ENCODE peak calls at places on chromosome 20, in four cellular contexts. One of them, this sample, is unnamed.

GRCh38 chr20:6122111-6122872 is 538 bp downstream of the FERMT1 start:
- DNase-seq in GM23248: peak; percentile 46
- DNase-seq in A673: no peak
- DNase-seq in fibroblast of lung: peak; percentile 56
- DNase-seq in this sample: peak; percentile 18

GRCh38 chr20:47298624-47299023 is 57.9 kb downstream of the ZMYND8 start:
- DNase-seq in GM23248: no peak
- DNase-seq in fibroblast of lung: no peak
- DNase-seq in A673: no peak
- DNase-seq in this sample: no peak

GRCh38 chr20:63132715-63133471 is 83.0 kb downstream of the YTHDF1 start:
- DNase-seq in fibroblast of lung: no peak
- DNase-seq in A673: no peak
- DNase-seq in GM23248: no peak
- DNase-seq in this sample: no peak

GRCh38 chr20:32333988-32334885 is 23.9 kb upstream of the ASXL1 start:
- DNase-seq in fibroblast of lung: peak; percentile 8
- DNase-seq in A673: no peak
- DNase-seq in GM23248: no peak
- DNase-seq in this sample: peak; percentile 65

GRCh38 chr20:3168079-3168828 is 5.1 kb downstream of the LZTS3 start:
- DNase-seq in A673: no peak
- DNase-seq in fibroblast of lung: no peak
- DNase-seq in GM23248: no peak
- DNase-seq in this sample: no peak

GRCh38 chr20:31693987-31694661 is 28.5 kb downstream of the BCL2L1 start:
- DNase-seq in A673: peak; percentile 49
- DNase-seq in fibroblast of lung: no peak
- DNase-seq in GM23248: no peak
- DNase-seq in this sample: no peak

GRCh38 chr20:60695223-60695622 is 556.8 kb upstream of the CDH4 start:
- DNase-seq in fibroblast of lung: peak; percentile 97
- DNase-seq in GM23248: peak; percentile 94
- DNase-seq in A673: no peak
- DNase-seq in this sample: peak; percentile 98

GRCh38 chr20:3203315-3204123 is 963 bp downstream of the DDRGK1 start:
- DNase-seq in fibroblast of lung: peak; percentile 39
- DNase-seq in GM23248: peak; percentile 71
- DNase-seq in A673: peak; percentile 39
- DNase-seq in this sample: peak; percentile 25

GRCh38 chr20:51425347-51426106 is 117.0 kb downstream of the NFATC2 start:
- DNase-seq in fibroblast of lung: no peak
- DNase-seq in A673: no peak
- DNase-seq in GM23248: no peak
- DNase-seq in this sample: no peak

GRCh38 chr20:37511605-37512275 is 9.3 kb upstream of the NNAT start:
- DNase-seq in GM23248: peak; percentile 87
- DNase-seq in A673: no peak
- DNase-seq in fibroblast of lung: peak; percentile 76
- DNase-seq in this sample: peak; percentile 79

GRCh38 chr20:35462351-35462750 is 7.0 kb downstream of the CEP250 start:
- DNase-seq in fibroblast of lung: no peak
- DNase-seq in A673: no peak
- DNase-seq in GM23248: no peak
- DNase-seq in this sample: no peak

GRCh38 chr20:2750343-2751251 is 49.8 kb downstream of the CPXM1 start:
- DNase-seq in fibroblast of lung: peak; percentile 6
- DNase-seq in A673: peak; percentile 38
- DNase-seq in GM23248: peak; percentile 76
- DNase-seq in this sample: peak; percentile 59

GRCh38 chr20:32050851-32051556 is 1.0 kb upstream of the HCK start:
- DNase-seq in A673: no peak
- DNase-seq in GM23248: no peak
- DNase-seq in fibroblast of lung: no peak
- DNase-seq in this sample: no peak

GRCh38 chr20:58481541-58482021 is 33.6 kb downstream of the APCDD1L start:
- DNase-seq in GM23248: peak; percentile 63
- DNase-seq in A673: peak; percentile 61
- DNase-seq in fibroblast of lung: no peak
- DNase-seq in this sample: peak; percentile 41

GRCh38 chr20:43915209-43916072 is 789 bp downstream of the TOX2 start:
- DNase-seq in GM23248: peak; percentile 63
- DNase-seq in A673: no peak
- DNase-seq in fibroblast of lung: peak; percentile 53
- DNase-seq in this sample: peak; percentile 14

GRCh38 chr20:43507150-43508080 is at the start of gene L3MBTL1:
- DNase-seq in GM23248: peak; percentile 49
- DNase-seq in A673: peak; percentile 35
- DNase-seq in fibroblast of lung: peak; percentile 36
- DNase-seq in this sample: peak; percentile 23

GRCh38 chr20:50546729-50547314 is 36.6 kb downstream of the PTPN1 start:
- DNase-seq in GM23248: peak; percentile 32
- DNase-seq in A673: no peak
- DNase-seq in fibroblast of lung: no peak
- DNase-seq in this sample: no peak

GRCh38 chr20:17421493-17421892 is 109.7 kb downstream of the BFSP1 start:
- DNase-seq in GM23248: no peak
- DNase-seq in A673: no peak
- DNase-seq in fibroblast of lung: no peak
- DNase-seq in this sample: no peak

GRCh38 chr20:58660855-58661254 is 9.8 kb downstream of the STX16 start:
- DNase-seq in fibroblast of lung: no peak
- DNase-seq in GM23248: no peak
- DNase-seq in A673: no peak
- DNase-seq in this sample: no peak

GRCh38 chr20:52201395-52201794 is 9.8 kb upstream of the ZFP64 start:
- DNase-seq in GM23248: no peak
- DNase-seq in A673: no peak
- DNase-seq in fibroblast of lung: no peak
- DNase-seq in this sample: no peak

GRCh38 chr20:15913661-15914060 is 659.6 kb downstream of the KIF16B start:
- DNase-seq in GM23248: no peak
- DNase-seq in A673: no peak
- DNase-seq in fibroblast of lung: no peak
- DNase-seq in this sample: no peak

GRCh38 chr20:58705525-58705924 is 12.9 kb downstream of the NPEPL1 start:
- DNase-seq in GM23248: no peak
- DNase-seq in fibroblast of lung: no peak
- DNase-seq in A673: no peak
- DNase-seq in this sample: no peak

GRCh38 chr20:47489448-47489872 is 12.2 kb upstream of the NCOA3 start:
- DNase-seq in A673: no peak
- DNase-seq in fibroblast of lung: no peak
- DNase-seq in GM23248: no peak
- DNase-seq in this sample: no peak

GRCh38 chr20:3927486-3928291 is 38.5 kb downstream of the PANK2 start:
- DNase-seq in A673: no peak
- DNase-seq in fibroblast of lung: no peak
- DNase-seq in GM23248: peak; percentile 69
- DNase-seq in this sample: peak; percentile 71

GRCh38 chr20:40639132-40639531 is 49.9 kb downstream of the MAFB start:
- DNase-seq in A673: no peak
- DNase-seq in fibroblast of lung: no peak
- DNase-seq in GM23248: no peak
- DNase-seq in this sample: no peak

GRCh38 chr20:61289166-61289565 is 37.1 kb downstream of the CDH4 start:
- DNase-seq in A673: no peak
- DNase-seq in fibroblast of lung: no peak
- DNase-seq in GM23248: no peak
- DNase-seq in this sample: no peak

GRCh38 chr20:63087872-63088680 is 81.3 kb upstream of the BHLHE23 start:
- DNase-seq in GM23248: no peak
- DNase-seq in A673: no peak
- DNase-seq in fibroblast of lung: no peak
- DNase-seq in this sample: no peak

GRCh38 chr20:13028673-13029072 is 19.9 kb downstream of the SPTLC3 start:
- DNase-seq in A673: no peak
- DNase-seq in fibroblast of lung: peak; percentile 32
- DNase-seq in GM23248: no peak
- DNase-seq in this sample: no peak

GRCh38 chr20:61951695-61952533 is 113.8 kb downstream of the TAF4 start:
- DNase-seq in A673: peak; percentile 24
- DNase-seq in GM23248: peak; percentile 17
- DNase-seq in fibroblast of lung: peak; percentile 30
- DNase-seq in this sample: peak; percentile 20

GRCh38 chr20:12049125-12049524 is 131.4 kb downstream of the BTBD3 start:
- DNase-seq in fibroblast of lung: peak; percentile 74
- DNase-seq in GM23248: peak; percentile 12
- DNase-seq in A673: no peak
- DNase-seq in this sample: peak; percentile 77

GRCh38 chr20:59268827-59269226 is 31.6 kb upstream of the EDN3 start:
- DNase-seq in fibroblast of lung: no peak
- DNase-seq in GM23248: no peak
- DNase-seq in A673: no peak
- DNase-seq in this sample: no peak

GRCh38 chr20:3158968-3159431 is 665 bp downstream of the FASTKD5 start:
- DNase-seq in fibroblast of lung: peak; percentile 42
- DNase-seq in A673: peak; percentile 26
- DNase-seq in GM23248: peak; percentile 57
- DNase-seq in this sample: peak; percentile 17

GRCh38 chr20:50850721-50851286 is 55.9 kb downstream of the BCAS4 start:
- DNase-seq in A673: no peak
- DNase-seq in GM23248: no peak
- DNase-seq in fibroblast of lung: no peak
- DNase-seq in this sample: no peak

GRCh38 chr20:49316704-49317103 is 38.8 kb upstream of the ZNFX1 start:
- DNase-seq in GM23248: no peak
- DNase-seq in fibroblast of lung: no peak
- DNase-seq in A673: no peak
- DNase-seq in this sample: no peak

GRCh38 chr20:49320460-49320859 is 42.6 kb upstream of the ZNFX1 start:
- DNase-seq in GM23248: peak; percentile 74
- DNase-seq in fibroblast of lung: peak; percentile 49
- DNase-seq in A673: peak; percentile 57
- DNase-seq in this sample: peak; percentile 46

GRCh38 chr20:49319204-49319809 is 41.5 kb upstream of the ZNFX1 start:
- DNase-seq in GM23248: no peak
- DNase-seq in fibroblast of lung: no peak
- DNase-seq in A673: no peak
- DNase-seq in this sample: no peak

GRCh38 chr20:49318091-49318429 is 40.2 kb upstream of the ZNFX1 start:
- DNase-seq in fibroblast of lung: no peak
- DNase-seq in A673: no peak
- DNase-seq in GM23248: no peak
- DNase-seq in this sample: no peak

GRCh38 chr20:49318430-49319203 is 40.8 kb upstream of the ZNFX1 start:
- DNase-seq in GM23248: peak; percentile 23
- DNase-seq in A673: no peak
- DNase-seq in fibroblast of lung: no peak
- DNase-seq in this sample: no peak
- H3K4me3 ChIP-seq in GM23248: peak overlapping the region; percentile 40
- H3K4me3 ChIP-seq in A673: no peak overlapping the region
- H3K4me3 ChIP-seq in fibroblast of lung: no peak overlapping the region
- H3K4me3 ChIP-seq in this sample: no peak overlapping the region

GRCh38 chr20:57432874-57433491 is 41.8 kb downstream of the RBM38 start:
- DNase-seq in A673: no peak
- DNase-seq in fibroblast of lung: peak; percentile 12
- DNase-seq in GM23248: peak; percentile 46
- DNase-seq in this sample: no peak

GRCh38 chr20:57434390-57434700 is 43.1 kb downstream of the RBM38 start:
- DNase-seq in A673: no peak
- DNase-seq in fibroblast of lung: no peak
- DNase-seq in GM23248: no peak
- DNase-seq in this sample: no peak

GRCh38 chr20:57433658-57434389 is 42.6 kb downstream of the RBM38 start:
- DNase-seq in GM23248: no peak
- DNase-seq in A673: no peak
- DNase-seq in fibroblast of lung: no peak
- DNase-seq in this sample: no peak

GRCh38 chr20:57431539-57431835 is 40.3 kb downstream of the RBM38 start:
- DNase-seq in fibroblast of lung: no peak
- DNase-seq in GM23248: no peak
- DNase-seq in A673: no peak
- DNase-seq in this sample: no peak

GRCh38 chr20:57432480-57432873 is 41.3 kb downstream of the RBM38 start:
- DNase-seq in GM23248: no peak
- DNase-seq in A673: no peak
- DNase-seq in fibroblast of lung: no peak
- DNase-seq in this sample: no peak
- H3K4me3 ChIP-seq in GM23248: no peak overlapping the region
- H3K4me3 ChIP-seq in A673: no peak overlapping the region
- H3K4me3 ChIP-seq in fibroblast of lung: no peak overlapping the region
- H3K4me3 ChIP-seq in this sample: no peak overlapping the region

GRCh38 chr20:46028772-46029371 is at the start of gene SLC12A5:
- DNase-seq in fibroblast of lung: no peak
- DNase-seq in A673: no peak
- DNase-seq in GM23248: no peak
- DNase-seq in this sample: no peak

GRCh38 chr20:46030290-46031013 is 1.4 kb downstream of the SLC12A5 start:
- DNase-seq in GM23248: no peak
- DNase-seq in A673: no peak
- DNase-seq in fibroblast of lung: no peak
- DNase-seq in this sample: no peak

GRCh38 chr20:46031014-46031569 is 2.1 kb downstream of the SLC12A5 start:
- DNase-seq in GM23248: no peak
- DNase-seq in fibroblast of lung: no peak
- DNase-seq in A673: no peak
- DNase-seq in this sample: no peak

GRCh38 chr20:46034039-46034438 is 5.0 kb downstream of the SLC12A5 start:
- DNase-seq in A673: no peak
- DNase-seq in GM23248: no peak
- DNase-seq in fibroblast of lung: no peak
- DNase-seq in this sample: peak; percentile 29

DNA sequence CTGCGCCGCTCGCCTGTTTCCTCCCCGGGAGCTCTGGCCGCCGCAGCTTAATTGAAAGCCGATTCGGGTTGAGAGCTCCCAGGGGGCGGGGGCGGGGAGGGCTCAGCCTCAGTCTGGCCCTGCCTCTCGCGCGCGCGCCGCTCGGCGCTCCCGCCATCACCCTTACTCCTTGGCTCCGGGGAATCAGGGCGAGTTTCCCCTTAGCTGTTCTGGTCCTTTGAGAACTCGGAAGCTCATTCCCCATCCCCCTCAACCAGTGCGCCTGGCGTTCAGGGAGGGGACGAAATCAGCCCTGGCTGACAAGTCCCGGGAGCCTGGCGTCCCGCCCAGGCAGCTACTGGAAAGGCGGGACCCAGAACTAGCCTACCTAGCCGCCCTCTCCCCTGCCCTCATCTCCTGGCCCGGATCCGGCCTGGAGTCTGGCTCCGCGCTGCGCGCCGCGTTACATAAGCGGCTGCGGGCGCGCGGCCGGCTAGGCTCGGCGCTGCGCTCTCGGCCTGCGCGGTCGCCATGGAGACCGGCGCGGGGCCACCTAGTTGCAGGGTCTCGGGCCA is 2.8 kb downstream of the SLC12A5 start:
- DNase-seq in GM23248: peak; percentile 17
- DNase-seq in A673: peak; percentile 47
- DNase-seq in fibroblast of lung: no peak
- DNase-seq in this sample: no peak
- H3K4me3 ChIP-seq in GM23248: peak overlapping the region; percentile 35
- H3K4me3 ChIP-seq in A673: peak overlapping the region; percentile 21
- H3K4me3 ChIP-seq in fibroblast of lung: no peak overlapping the region
- H3K4me3 ChIP-seq in this sample: no peak overlapping the region

GRCh38 chr20:8740265-8740664 is 328.6 kb upstream of the PLCB4 start:
- DNase-seq in fibroblast of lung: no peak
- DNase-seq in GM23248: no peak
- DNase-seq in A673: no peak
- DNase-seq in this sample: no peak
- H3K4me3 ChIP-seq in fibroblast of lung: no peak overlapping the region
- H3K4me3 ChIP-seq in GM23248: no peak overlapping the region
- H3K4me3 ChIP-seq in A673: no peak overlapping the region
- H3K4me3 ChIP-seq in this sample: no peak overlapping the region

GRCh38 chr20:25197870-25198190 is 2.3 kb downstream of the ENTPD6 start:
- DNase-seq in GM23248: no peak
- DNase-seq in A673: no peak
- DNase-seq in fibroblast of lung: no peak
- DNase-seq in this sample: no peak
- H3K4me3 ChIP-seq in GM23248: no peak overlapping the region
- H3K4me3 ChIP-seq in A673: no peak overlapping the region
- H3K4me3 ChIP-seq in fibroblast of lung: no peak overlapping the region
- H3K4me3 ChIP-seq in this sample: no peak overlapping the region

This sample was measured in fibroblast of mammary gland.